ENCODE peak calls at places on chromosomes 3 and 15, in ten cellular contexts. T is Caki2; A is pancreas; D is AG04450; F is Right ventricle myocardium superior; P is iPS-NIHi11; M is endothelial cell; V is activated CD4-positive, alpha-beta T cell treated with anti-CD3 and anti-CD28 coated beads, Interleukin-2, amount 50 U/mL, for 1 hour; Z is activated CD8-positive, alpha-beta memory T cell treated with anti-CD3 and anti-CD28 coated beads, Interleukin-2, amount 50 U/mL, for 4 hours; L is NCI-H1694 treated with DMSO at 0.1 percent for 48 hours. O is an unnamed sample.

GRCh38 chr15:69758291-69758771 is 305.7 kb downstream of the RPLP1 start:
- DNase-seq in T (peak; percentile 49), A (no peak), D (peak; percentile 13), F (no peak), P (no peak), M (no peak), V (no peak), Z (no peak), L (no peak), O (no peak)

GRCh38 chr3:183449391-183449790 is 21.0 kb upstream of the MCF2L2 start:
- DNase-seq in T (no peak), A (no peak), D (no peak), F (no peak), P (peak; percentile 15), M (no peak), V (no peak), Z (no peak), L (no peak), O (peak; percentile 28)

GRCh38 chr15:67613708-67614107 is 71.2 kb downstream of the MAP2K5 start:
- DNase-seq in T (no peak), A (no peak), D (no peak), F (no peak), P (peak; percentile 11), M (no peak), V (no peak), Z (no peak), L (no peak), O (no peak)

GRCh38 chr3:159929181-159929893 is 59.3 kb upstream of the IL12A start:
- DNase-seq in T (peak; percentile 91), A (no peak), D (peak; percentile 58), F (no peak), P (peak; percentile 27), M (peak; percentile 4), V (no peak), Z (no peak), L (no peak), O (no peak)

GRCh38 chr3:151499198-151499597 is 38.3 kb upstream of the IGSF10 start:
- DNase-seq in T (no peak), A (no peak), D (no peak), F (no peak), P (no peak), M (no peak), V (no peak), Z (no peak), L (no peak), O (no peak)

GRCh38 chr15:35827156-35827555 is 281.2 kb upstream of the DPH6 start:
- DNase-seq in T (no peak), A (no peak), D (no peak), F (no peak), P (no peak), M (no peak), V (no peak), Z (no peak), L (no peak), O (no peak)

GRCh38 chr3:124282751-124283643 is 291.1 kb upstream of the ROPN1 start:
- DNase-seq in T (no peak), A (no peak), D (no peak), F (no peak), P (no peak), M (no peak), V (no peak), Z (no peak), L (no peak), O (peak; percentile 67)

GRCh38 chr3:106542101-106542769 is 673.4 kb upstream of the CBLB start:
- DNase-seq in T (no peak), A (no peak), D (peak; percentile 15), F (no peak), P (no peak), M (no peak), V (no peak), Z (no peak), L (no peak), O (no peak)

GRCh38 chr15:98787936-98788757 is 139.8 kb downstream of the IGF1R start:
- DNase-seq in T (no peak), A (no peak), D (no peak), F (no peak), P (no peak), M (no peak), V (no peak), Z (no peak), L (no peak), O (no peak)